ENCODE peak calls at places on chromosomes 2 and 18, in eight cellular contexts. One of them, this sample, is unnamed.

GRCh38 chr18:35345460-35345921 is 1.3 kb upstream of the ZNF24 start:
- DNase-seq in D721Med: no peak
- DNase-seq in mucosa of descending colon: no peak
- DNase-seq in NAMALWA: peak
- DNase-seq in stimulated activated CD8-positive, alpha-beta memory T cell treated with anti-CD3 and anti-CD28 coated beads, Interleukin-12 subunit alpha, Interleukin-12 subunit beta, amount 100 ng/mL, for 1 hour: no peak
- DNase-seq in AG09309: no peak
- DNase-seq in CD4-positive, CD25-positive, alpha-beta regulatory T cell: no peak
- DNase-seq in activated CD8-positive, alpha-beta T cell treated with anti-CD3 and anti-CD28 coated beads for 36 hours: no peak
- DNase-seq in this sample: no peak

GRCh38 chr2:174577967-174578589 is 19.5 kb downstream of the WIPF1 start:
- DNase-seq in D721Med: no peak
- DNase-seq in mucosa of descending colon: no peak
- DNase-seq in NAMALWA: peak
- DNase-seq in stimulated activated CD8-positive, alpha-beta memory T cell treated with anti-CD3 and anti-CD28 coated beads, Interleukin-12 subunit alpha, Interleukin-12 subunit beta, amount 100 ng/mL, for 1 hour: peak
- DNase-seq in AG09309: no peak
- DNase-seq in CD4-positive, CD25-positive, alpha-beta regulatory T cell: peak
- DNase-seq in activated CD8-positive, alpha-beta T cell treated with anti-CD3 and anti-CD28 coated beads for 36 hours: peak
- DNase-seq in this sample: peak

GRCh38 chr2:147610491-147611050 is 234.3 kb upstream of the ACVR2A start:
- DNase-seq in D721Med: no peak
- DNase-seq in mucosa of descending colon: no peak
- DNase-seq in NAMALWA: no peak
- DNase-seq in stimulated activated CD8-positive, alpha-beta memory T cell treated with anti-CD3 and anti-CD28 coated beads, Interleukin-12 subunit alpha, Interleukin-12 subunit beta, amount 100 ng/mL, for 1 hour: no peak
- DNase-seq in AG09309: no peak
- DNase-seq in CD4-positive, CD25-positive, alpha-beta regulatory T cell: no peak
- DNase-seq in activated CD8-positive, alpha-beta T cell treated with anti-CD3 and anti-CD28 coated beads for 36 hours: no peak
- DNase-seq in this sample: no peak

GRCh38 chr18:61581578-61582204 is 248.5 kb downstream of the CDH20 start:
- DNase-seq in D721Med: peak
- DNase-seq in mucosa of descending colon: peak
- DNase-seq in NAMALWA: peak
- DNase-seq in stimulated activated CD8-positive, alpha-beta memory T cell treated with anti-CD3 and anti-CD28 coated beads, Interleukin-12 subunit alpha, Interleukin-12 subunit beta, amount 100 ng/mL, for 1 hour: peak
- DNase-seq in AG09309: no peak
- DNase-seq in CD4-positive, CD25-positive, alpha-beta regulatory T cell: peak
- DNase-seq in activated CD8-positive, alpha-beta T cell treated with anti-CD3 and anti-CD28 coated beads for 36 hours: peak
- DNase-seq in this sample: peak

GRCh38 chr2:240878341-240878936 is 9.8 kb downstream of the AGXT start:
- DNase-seq in D721Med: no peak
- DNase-seq in mucosa of descending colon: no peak
- DNase-seq in NAMALWA: no peak
- DNase-seq in stimulated activated CD8-positive, alpha-beta memory T cell treated with anti-CD3 and anti-CD28 coated beads, Interleukin-12 subunit alpha, Interleukin-12 subunit beta, amount 100 ng/mL, for 1 hour: no peak
- DNase-seq in AG09309: no peak
- DNase-seq in CD4-positive, CD25-positive, alpha-beta regulatory T cell: no peak
- DNase-seq in activated CD8-positive, alpha-beta T cell treated with anti-CD3 and anti-CD28 coated beads for 36 hours: no peak
- DNase-seq in this sample: no peak

GRCh38 chr2:120624738-120625446 is 110.8 kb upstream of the GLI2 start:
- DNase-seq in D721Med: no peak
- DNase-seq in mucosa of descending colon: no peak
- DNase-seq in NAMALWA: no peak
- DNase-seq in stimulated activated CD8-positive, alpha-beta memory T cell treated with anti-CD3 and anti-CD28 coated beads, Interleukin-12 subunit alpha, Interleukin-12 subunit beta, amount 100 ng/mL, for 1 hour: no peak
- DNase-seq in AG09309: no peak
- DNase-seq in CD4-positive, CD25-positive, alpha-beta regulatory T cell: no peak
- DNase-seq in activated CD8-positive, alpha-beta T cell treated with anti-CD3 and anti-CD28 coated beads for 36 hours: no peak
- DNase-seq in this sample: no peak

GRCh38 chr2:192070099-192070498 is 124.6 kb downstream of the TMEFF2 start:
- DNase-seq in D721Med: no peak
- DNase-seq in mucosa of descending colon: no peak
- DNase-seq in NAMALWA: no peak
- DNase-seq in stimulated activated CD8-positive, alpha-beta memory T cell treated with anti-CD3 and anti-CD28 coated beads, Interleukin-12 subunit alpha, Interleukin-12 subunit beta, amount 100 ng/mL, for 1 hour: no peak
- DNase-seq in AG09309: no peak
- DNase-seq in CD4-positive, CD25-positive, alpha-beta regulatory T cell: no peak
- DNase-seq in activated CD8-positive, alpha-beta T cell treated with anti-CD3 and anti-CD28 coated beads for 36 hours: no peak
- DNase-seq in this sample: no peak

GRCh38 chr2:134178109-134178877 is 75.6 kb upstream of the MGAT5 start:
- DNase-seq in D721Med: no peak
- DNase-seq in mucosa of descending colon: no peak
- DNase-seq in NAMALWA: no peak
- DNase-seq in stimulated activated CD8-positive, alpha-beta memory T cell treated with anti-CD3 and anti-CD28 coated beads, Interleukin-12 subunit alpha, Interleukin-12 subunit beta, amount 100 ng/mL, for 1 hour: no peak
- DNase-seq in AG09309: no peak
- DNase-seq in CD4-positive, CD25-positive, alpha-beta regulatory T cell: peak
- DNase-seq in activated CD8-positive, alpha-beta T cell treated with anti-CD3 and anti-CD28 coated beads for 36 hours: no peak
- DNase-seq in this sample: no peak

GRCh38 chr2:100876231-100876860 is 56.4 kb downstream of the NPAS2 start:
- DNase-seq in D721Med: no peak
- DNase-seq in mucosa of descending colon: no peak
- DNase-seq in NAMALWA: no peak
- DNase-seq in stimulated activated CD8-positive, alpha-beta memory T cell treated with anti-CD3 and anti-CD28 coated beads, Interleukin-12 subunit alpha, Interleukin-12 subunit beta, amount 100 ng/mL, for 1 hour: no peak
- DNase-seq in AG09309: no peak
- DNase-seq in CD4-positive, CD25-positive, alpha-beta regulatory T cell: no peak
- DNase-seq in activated CD8-positive, alpha-beta T cell treated with anti-CD3 and anti-CD28 coated beads for 36 hours: peak
- DNase-seq in this sample: no peak

GRCh38 chr18:25538175-25538922 is 186.4 kb upstream of the ZNF521 start:
- DNase-seq in D721Med: no peak
- DNase-seq in mucosa of descending colon: no peak
- DNase-seq in NAMALWA: no peak
- DNase-seq in stimulated activated CD8-positive, alpha-beta memory T cell treated with anti-CD3 and anti-CD28 coated beads, Interleukin-12 subunit alpha, Interleukin-12 subunit beta, amount 100 ng/mL, for 1 hour: no peak
- DNase-seq in AG09309: no peak
- DNase-seq in CD4-positive, CD25-positive, alpha-beta regulatory T cell: no peak
- DNase-seq in activated CD8-positive, alpha-beta T cell treated with anti-CD3 and anti-CD28 coated beads for 36 hours: no peak
- DNase-seq in this sample: no peak

GRCh38 chr18:812673-813404 is 797 bp upstream of the YES1 start:
- DNase-seq in D721Med: no peak
- DNase-seq in mucosa of descending colon: peak
- DNase-seq in NAMALWA: no peak
- DNase-seq in stimulated activated CD8-positive, alpha-beta memory T cell treated with anti-CD3 and anti-CD28 coated beads, Interleukin-12 subunit alpha, Interleukin-12 subunit beta, amount 100 ng/mL, for 1 hour: peak
- DNase-seq in AG09309: peak
- DNase-seq in CD4-positive, CD25-positive, alpha-beta regulatory T cell: peak
- DNase-seq in activated CD8-positive, alpha-beta T cell treated with anti-CD3 and anti-CD28 coated beads for 36 hours: peak
- DNase-seq in this sample: peak

GRCh38 chr18:34729264-34729663 is 19.2 kb downstream of the DTNA start:
- DNase-seq in D721Med: no peak
- DNase-seq in mucosa of descending colon: no peak
- DNase-seq in NAMALWA: peak
- DNase-seq in stimulated activated CD8-positive, alpha-beta memory T cell treated with anti-CD3 and anti-CD28 coated beads, Interleukin-12 subunit alpha, Interleukin-12 subunit beta, amount 100 ng/mL, for 1 hour: no peak
- DNase-seq in AG09309: no peak
- DNase-seq in CD4-positive, CD25-positive, alpha-beta regulatory T cell: peak
- DNase-seq in activated CD8-positive, alpha-beta T cell treated with anti-CD3 and anti-CD28 coated beads for 36 hours: peak
- DNase-seq in this sample: peak

GRCh38 chr2:236895497-236895896 is 190.2 kb upstream of the COPS8 start:
- DNase-seq in D721Med: no peak
- DNase-seq in mucosa of descending colon: no peak
- DNase-seq in NAMALWA: no peak
- DNase-seq in stimulated activated CD8-positive, alpha-beta memory T cell treated with anti-CD3 and anti-CD28 coated beads, Interleukin-12 subunit alpha, Interleukin-12 subunit beta, amount 100 ng/mL, for 1 hour: no peak
- DNase-seq in AG09309: no peak
- DNase-seq in CD4-positive, CD25-positive, alpha-beta regulatory T cell: no peak
- DNase-seq in activated CD8-positive, alpha-beta T cell treated with anti-CD3 and anti-CD28 coated beads for 36 hours: no peak
- DNase-seq in this sample: no peak

GRCh38 chr2:26940001-26940400 is 30.4 kb upstream of the MAPRE3 start:
- DNase-seq in D721Med: peak
- DNase-seq in mucosa of descending colon: no peak
- DNase-seq in NAMALWA: no peak
- DNase-seq in stimulated activated CD8-positive, alpha-beta memory T cell treated with anti-CD3 and anti-CD28 coated beads, Interleukin-12 subunit alpha, Interleukin-12 subunit beta, amount 100 ng/mL, for 1 hour: no peak
- DNase-seq in AG09309: no peak
- DNase-seq in CD4-positive, CD25-positive, alpha-beta regulatory T cell: no peak
- DNase-seq in activated CD8-positive, alpha-beta T cell treated with anti-CD3 and anti-CD28 coated beads for 36 hours: no peak
- DNase-seq in this sample: no peak

GRCh38 chr18:57998461-57998860 is 45.6 kb upstream of the NEDD4L start:
- DNase-seq in D721Med: no peak
- DNase-seq in mucosa of descending colon: no peak
- DNase-seq in NAMALWA: no peak
- DNase-seq in stimulated activated CD8-positive, alpha-beta memory T cell treated with anti-CD3 and anti-CD28 coated beads, Interleukin-12 subunit alpha, Interleukin-12 subunit beta, amount 100 ng/mL, for 1 hour: no peak
- DNase-seq in AG09309: no peak
- DNase-seq in CD4-positive, CD25-positive, alpha-beta regulatory T cell: no peak
- DNase-seq in activated CD8-positive, alpha-beta T cell treated with anti-CD3 and anti-CD28 coated beads for 36 hours: no peak
- DNase-seq in this sample: no peak

GRCh38 chr2:51158236-51158635 is 126.3 kb upstream of the NRXN1 start:
- DNase-seq in D721Med: no peak
- DNase-seq in mucosa of descending colon: no peak
- DNase-seq in NAMALWA: no peak
- DNase-seq in stimulated activated CD8-positive, alpha-beta memory T cell treated with anti-CD3 and anti-CD28 coated beads, Interleukin-12 subunit alpha, Interleukin-12 subunit beta, amount 100 ng/mL, for 1 hour: no peak
- DNase-seq in AG09309: no peak
- DNase-seq in CD4-positive, CD25-positive, alpha-beta regulatory T cell: no peak
- DNase-seq in activated CD8-positive, alpha-beta T cell treated with anti-CD3 and anti-CD28 coated beads for 36 hours: no peak
- DNase-seq in this sample: no peak

GRCh38 chr2:99984781-99985525 is 157.4 kb downstream of the AFF3 start:
- DNase-seq in D721Med: no peak
- DNase-seq in mucosa of descending colon: no peak
- DNase-seq in NAMALWA: peak
- DNase-seq in stimulated activated CD8-positive, alpha-beta memory T cell treated with anti-CD3 and anti-CD28 coated beads, Interleukin-12 subunit alpha, Interleukin-12 subunit beta, amount 100 ng/mL, for 1 hour: no peak
- DNase-seq in AG09309: peak
- DNase-seq in CD4-positive, CD25-positive, alpha-beta regulatory T cell: no peak
- DNase-seq in activated CD8-positive, alpha-beta T cell treated with anti-CD3 and anti-CD28 coated beads for 36 hours: no peak
- DNase-seq in this sample: no peak

This sample was measured in NB4.